ENCODE peak calls at places on chromosomes 3 and 15, in ten cellular contexts. One of them, this sample, is unnamed.

GRCh38 chr3:115800489-115801080 is 177.3 kb downstream of the GAP43 start:
- DNase-seq in small intestine: no peak
- DNase-seq in pancreas: no peak
- DNase-seq in sigmoid colon: no peak
- DNase-seq in OCI-LY7: no peak
- DNase-seq in CD8-positive, alpha-beta memory T cell: no peak
- DNase-seq in tibial artery: no peak
- DNase-seq in cardiac muscle cell: no peak
- DNase-seq in aorta: no peak
- DNase-seq in fibroblast of lung: peak; percentile 84
- DNase-seq in this sample: no peak

GRCh38 chr3:14913926-14914776 is 33.2 kb upstream of the NR2C2 start:
- DNase-seq in tibial artery: no peak
- DNase-seq in cardiac muscle cell: no peak
- DNase-seq in aorta: no peak
- DNase-seq in CD8-positive, alpha-beta memory T cell: no peak
- DNase-seq in sigmoid colon: no peak
- DNase-seq in OCI-LY7: no peak
- DNase-seq in pancreas: no peak
- DNase-seq in fibroblast of lung: no peak
- DNase-seq in small intestine: no peak
- DNase-seq in this sample: no peak

GRCh38 chr3:23368731-23369130 is 165.6 kb downstream of the UBE2E2 start:
- DNase-seq in OCI-LY7: no peak
- DNase-seq in aorta: no peak
- DNase-seq in cardiac muscle cell: no peak
- DNase-seq in small intestine: no peak
- DNase-seq in tibial artery: no peak
- DNase-seq in fibroblast of lung: no peak
- DNase-seq in CD8-positive, alpha-beta memory T cell: no peak
- DNase-seq in sigmoid colon: no peak
- DNase-seq in pancreas: no peak
- DNase-seq in this sample: no peak

GRCh38 chr3:32577621-32578556 is 7.2 kb upstream of the DYNC1LI1 start:
- DNase-seq in sigmoid colon: no peak
- DNase-seq in CD8-positive, alpha-beta memory T cell: no peak
- DNase-seq in cardiac muscle cell: no peak
- DNase-seq in OCI-LY7: peak; percentile 58
- DNase-seq in pancreas: no peak
- DNase-seq in tibial artery: no peak
- DNase-seq in aorta: no peak
- DNase-seq in small intestine: no peak
- DNase-seq in fibroblast of lung: no peak
- DNase-seq in this sample: no peak

GRCh38 chr3:135362889-135363288 is 567.8 kb downstream of the EPHB1 start:
- DNase-seq in CD8-positive, alpha-beta memory T cell: no peak
- DNase-seq in aorta: no peak
- DNase-seq in sigmoid colon: no peak
- DNase-seq in small intestine: no peak
- DNase-seq in tibial artery: no peak
- DNase-seq in OCI-LY7: no peak
- DNase-seq in cardiac muscle cell: no peak
- DNase-seq in fibroblast of lung: no peak
- DNase-seq in pancreas: no peak
- DNase-seq in this sample: no peak

GRCh38 chr15:80059786-80060489 is 462 bp downstream of the ZFAND6 start:
- DNase-seq in pancreas: no peak
- DNase-seq in small intestine: peak; percentile 52
- DNase-seq in OCI-LY7: peak; percentile 86
- DNase-seq in tibial artery: no peak
- DNase-seq in CD8-positive, alpha-beta memory T cell: no peak
- DNase-seq in fibroblast of lung: peak; percentile 29
- DNase-seq in cardiac muscle cell: peak; percentile 80
- DNase-seq in sigmoid colon: peak; percentile 68
- DNase-seq in aorta: no peak
- DNase-seq in this sample: peak; percentile 71

GRCh38 chr3:71989165-71989564 is 204.2 kb upstream of the PROK2 start:
- DNase-seq in fibroblast of lung: peak; percentile 45
- DNase-seq in OCI-LY7: no peak
- DNase-seq in pancreas: no peak
- DNase-seq in small intestine: no peak
- DNase-seq in cardiac muscle cell: no peak
- DNase-seq in sigmoid colon: no peak
- DNase-seq in aorta: no peak
- DNase-seq in CD8-positive, alpha-beta memory T cell: no peak
- DNase-seq in tibial artery: no peak
- DNase-seq in this sample: no peak

GRCh38 chr3:138450704-138451424 is 16.4 kb downstream of the ESYT3 start:
- DNase-seq in sigmoid colon: no peak
- DNase-seq in fibroblast of lung: no peak
- DNase-seq in aorta: no peak
- DNase-seq in tibial artery: peak; percentile 41
- DNase-seq in OCI-LY7: no peak
- DNase-seq in small intestine: no peak
- DNase-seq in cardiac muscle cell: no peak
- DNase-seq in pancreas: no peak
- DNase-seq in CD8-positive, alpha-beta memory T cell: no peak
- DNase-seq in this sample: peak; percentile 27

GRCh38 chr3:124075758-124076157 is 83.8 kb upstream of the ROPN1 start:
- DNase-seq in pancreas: no peak
- DNase-seq in sigmoid colon: no peak
- DNase-seq in OCI-LY7: no peak
- DNase-seq in CD8-positive, alpha-beta memory T cell: no peak
- DNase-seq in cardiac muscle cell: peak; percentile 21
- DNase-seq in aorta: peak; percentile 74
- DNase-seq in small intestine: no peak
- DNase-seq in tibial artery: no peak
- DNase-seq in fibroblast of lung: peak; percentile 71
- DNase-seq in this sample: no peak
- H3K9me3 ChIP-seq in pancreas: no peaks in the 10 kb centered on the region
- H3K9me3 ChIP-seq in sigmoid colon: no peaks in the 10 kb centered on the region
- H3K9me3 ChIP-seq in OCI-LY7: no peaks in the 10 kb centered on the region
- H3K9me3 ChIP-seq in CD8-positive, alpha-beta memory T cell: no peaks in the 10 kb centered on the region
- H3K9me3 ChIP-seq in cardiac muscle cell: no peaks in the 10 kb centered on the region
- H3K9me3 ChIP-seq in aorta: no peaks in the 10 kb centered on the region
- H3K9me3 ChIP-seq in small intestine: no peaks in the 10 kb centered on the region
- H3K9me3 ChIP-seq in tibial artery: no peaks in the 10 kb centered on the region
- H3K9me3 ChIP-seq in fibroblast of lung: no peaks in the 10 kb centered on the region
- H3K9me3 ChIP-seq in this sample: no peaks in the 10 kb centered on the region

DNA sequence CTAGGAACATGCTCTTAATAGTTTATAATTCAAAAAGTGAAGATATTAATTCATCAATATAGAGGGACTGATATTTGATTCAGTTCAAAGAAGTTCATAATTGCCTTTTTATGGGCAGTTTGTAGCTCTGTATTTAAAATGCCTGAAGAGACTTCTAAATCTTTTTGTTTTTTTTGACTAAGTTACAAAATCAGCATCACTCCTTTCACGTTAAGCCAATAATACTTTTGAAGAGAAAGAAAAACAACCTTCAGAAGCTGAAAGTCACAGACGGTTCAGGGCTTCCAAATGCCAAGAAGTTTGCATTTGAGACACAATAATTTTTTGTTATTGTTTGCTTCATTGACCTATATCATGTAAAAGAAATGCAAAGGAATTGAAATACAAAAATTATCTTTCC is 394.6 kb upstream of the NR2F2 start:
- DNase-seq in tibial artery: no peak
- DNase-seq in aorta: no peak
- DNase-seq in pancreas: no peak
- DNase-seq in OCI-LY7: no peak
- DNase-seq in cardiac muscle cell: no peak
- DNase-seq in small intestine: no peak
- DNase-seq in fibroblast of lung: no peak
- DNase-seq in CD8-positive, alpha-beta memory T cell: no peak
- DNase-seq in sigmoid colon: no peak
- DNase-seq in this sample: no peak
- H3K4me1 ChIP-seq in tibial artery: peaks cover 4% of the 10 kb centered on the region
- H3K4me1 ChIP-seq in aorta: no peaks in the 10 kb centered on the region
- H3K4me1 ChIP-seq in pancreas: no peaks in the 10 kb centered on the region
- H3K4me1 ChIP-seq in OCI-LY7: no peaks in the 10 kb centered on the region
- H3K4me1 ChIP-seq in cardiac muscle cell: no peaks in the 10 kb centered on the region
- H3K4me1 ChIP-seq in small intestine: no peaks in the 10 kb centered on the region
- H3K4me1 ChIP-seq in fibroblast of lung: no peaks in the 10 kb centered on the region
- H3K4me1 ChIP-seq in CD8-positive, alpha-beta memory T cell: no peaks in the 10 kb centered on the region
- H3K4me1 ChIP-seq in sigmoid colon: no peaks in the 10 kb centered on the region
- H3K4me1 ChIP-seq in this sample: no peaks in the 10 kb centered on the region

GRCh38 chr15:45640610-45641009 is 5.8 kb downstream of the SQOR start:
- DNase-seq in tibial artery: no peak
- DNase-seq in fibroblast of lung: peak; percentile 90
- DNase-seq in OCI-LY7: no peak
- DNase-seq in cardiac muscle cell: no peak
- DNase-seq in aorta: no peak
- DNase-seq in small intestine: peak; percentile 31
- DNase-seq in sigmoid colon: no peak
- DNase-seq in CD8-positive, alpha-beta memory T cell: no peak
- DNase-seq in pancreas: no peak
- DNase-seq in this sample: no peak
- H3K4me3 ChIP-seq in tibial artery: no peak overlapping the region
- H3K4me3 ChIP-seq in fibroblast of lung: no peak overlapping the region
- H3K4me3 ChIP-seq in OCI-LY7: no peak overlapping the region
- H3K4me3 ChIP-seq in cardiac muscle cell: no peak overlapping the region
- H3K4me3 ChIP-seq in aorta: no peak overlapping the region
- H3K4me3 ChIP-seq in small intestine: no peak overlapping the region
- H3K4me3 ChIP-seq in sigmoid colon: no peak overlapping the region
- H3K4me3 ChIP-seq in CD8-positive, alpha-beta memory T cell: no peak overlapping the region
- H3K4me3 ChIP-seq in pancreas: no peak overlapping the region
- H3K4me3 ChIP-seq in this sample: no peak overlapping the region

DNA sequence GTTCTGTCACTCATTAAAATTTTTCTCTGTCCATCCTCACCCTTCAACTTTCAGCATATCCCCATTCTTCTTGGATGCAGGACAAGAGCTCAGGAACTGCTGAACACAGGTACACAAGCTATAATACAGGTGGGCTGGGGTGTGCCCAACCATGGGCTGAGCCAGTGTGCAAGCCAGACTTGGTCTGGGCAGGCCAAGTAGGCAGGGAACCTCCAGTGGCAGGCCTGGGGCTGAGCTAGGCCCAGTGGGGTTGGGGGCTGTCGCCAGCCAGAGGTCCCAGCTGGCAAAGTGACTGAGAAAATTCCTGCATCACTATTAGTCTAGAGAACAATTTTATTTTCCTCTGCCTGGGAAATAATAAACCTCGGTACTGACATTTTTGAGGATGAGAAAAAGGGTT is 202.9 kb downstream of the LRRC3B start:
- DNase-seq in small intestine: no peak
- DNase-seq in fibroblast of lung: no peak
- DNase-seq in cardiac muscle cell: no peak
- DNase-seq in OCI-LY7: no peak
- DNase-seq in aorta: no peak
- DNase-seq in pancreas: peak; percentile 26
- DNase-seq in tibial artery: no peak
- DNase-seq in CD8-positive, alpha-beta memory T cell: no peak
- DNase-seq in sigmoid colon: no peak
- DNase-seq in this sample: no peak
- H3K9me3 ChIP-seq in small intestine: no peaks in the 10 kb centered on the region
- H3K9me3 ChIP-seq in fibroblast of lung: no peaks in the 10 kb centered on the region
- H3K9me3 ChIP-seq in cardiac muscle cell: no peaks in the 10 kb centered on the region
- H3K9me3 ChIP-seq in OCI-LY7: no peaks in the 10 kb centered on the region
- H3K9me3 ChIP-seq in aorta: no peaks in the 10 kb centered on the region
- H3K9me3 ChIP-seq in pancreas: no peaks in the 10 kb centered on the region
- H3K9me3 ChIP-seq in tibial artery: peaks cover 34% of the 10 kb centered on the region
- H3K9me3 ChIP-seq in CD8-positive, alpha-beta memory T cell: no peaks in the 10 kb centered on the region
- H3K9me3 ChIP-seq in sigmoid colon: no peaks in the 10 kb centered on the region
- H3K9me3 ChIP-seq in this sample: peaks cover 3% of the 10 kb centered on the region

DNA sequence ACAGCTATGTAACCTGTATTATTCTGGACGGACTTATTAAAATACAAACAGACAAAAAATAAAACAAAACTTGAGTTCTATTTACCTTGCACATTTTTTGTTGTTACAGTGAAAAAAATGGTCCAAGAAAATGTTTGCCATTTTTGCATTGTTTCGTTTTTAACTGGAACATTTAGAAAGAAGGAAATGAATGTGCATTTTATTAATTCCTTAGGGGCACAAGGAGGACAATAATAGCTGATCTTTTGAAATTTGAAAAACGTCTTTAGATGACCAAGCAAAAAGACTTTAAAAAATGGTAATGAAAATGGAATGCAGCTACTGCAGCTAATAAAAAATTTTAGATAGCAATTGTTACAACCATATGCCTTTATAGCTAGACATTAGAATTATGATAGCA is 17.1 kb downstream of the LMOD3 start:
- DNase-seq in OCI-LY7: no peak
- DNase-seq in small intestine: no peak
- DNase-seq in fibroblast of lung: no peak
- DNase-seq in tibial artery: no peak
- DNase-seq in sigmoid colon: no peak
- DNase-seq in CD8-positive, alpha-beta memory T cell: no peak
- DNase-seq in cardiac muscle cell: no peak
- DNase-seq in pancreas: no peak
- DNase-seq in aorta: no peak
- DNase-seq in this sample: no peak
- H3K4me1 ChIP-seq in OCI-LY7: no peaks in the 10 kb centered on the region
- H3K4me1 ChIP-seq in small intestine: no peaks in the 10 kb centered on the region
- H3K4me1 ChIP-seq in fibroblast of lung: peaks cover 3% of the 10 kb centered on the region
- H3K4me1 ChIP-seq in tibial artery: peaks cover 12% of the 10 kb centered on the region
- H3K4me1 ChIP-seq in sigmoid colon: peaks cover 14% of the 10 kb centered on the region
- H3K4me1 ChIP-seq in CD8-positive, alpha-beta memory T cell: peaks cover 23% of the 10 kb centered on the region
- H3K4me1 ChIP-seq in cardiac muscle cell: peaks cover 9% of the 10 kb centered on the region
- H3K4me1 ChIP-seq in pancreas: no peaks in the 10 kb centered on the region
- H3K4me1 ChIP-seq in aorta: peaks cover 8% of the 10 kb centered on the region
- H3K4me1 ChIP-seq in this sample: no peaks in the 10 kb centered on the region